ENCODE peak calls at places on chromosomes 2 and 18, in five cellular contexts. Y, K, U, C and I are unnamed samples.

GRCh38 chr18:37294951-37295350 is 270.6 kb downstream of the CELF4 start:
- DNase-seq in Y (no peak), K (no peak), U (no peak), C (peak; percentile 66), I (no peak)

GRCh38 chr2:179125404-179125803 is 75.5 kb upstream of the CCDC141 start:
- DNase-seq in Y (no peak), K (no peak), U (no peak), C (no peak), I (no peak)

GRCh38 chr2:218347172-218347571 is 9.5 kb upstream of the CATIP start:
- DNase-seq in Y (no peak), K (no peak), U (no peak), C (no peak), I (no peak)

GRCh38 chr18:34357944-34358580 is 133.3 kb upstream of the NOL4 start:
- DNase-seq in Y (no peak), K (no peak), U (no peak), C (no peak), I (no peak)

GRCh38 chr2:134491796-134492441 is 226.9 kb downstream of the TMEM163 start:
- DNase-seq in Y (peak; percentile 23), K (no peak), U (no peak), C (no peak), I (peak; percentile 65)

GRCh38 chr2:217069263-217070042 is 209.6 kb upstream of the TNP1 start:
- DNase-seq in Y (no peak), K (peak; percentile 36), U (no peak), C (no peak), I (no peak)

GRCh38 chr2:157257312-157258252 is at the start of gene GALNT5:
- DNase-seq in Y (peak; percentile 3), K (peak; percentile 74), U (no peak), C (peak; percentile 91), I (no peak)

GRCh38 chr18:7878265-7879173 is 311.4 kb downstream of the PTPRM start:
- DNase-seq in Y (no peak), K (no peak), U (no peak), C (no peak), I (no peak)

GRCh38 chr2:104502904-104503303 is 351.0 kb upstream of the POU3F3 start:
- DNase-seq in Y (no peak), K (no peak), U (no peak), C (no peak), I (no peak)

GRCh38 chr2:33607137-33607781 is 8.2 kb upstream of the FAM98A start:
- DNase-seq in Y (no peak), K (no peak), U (no peak), C (peak; percentile 30), I (no peak)

GRCh38 chr2:159108178-159108893 is 139.9 kb downstream of the TANC1 start:
- DNase-seq in Y (no peak), K (no peak), U (no peak), C (no peak), I (peak; percentile 46)

GRCh38 chr2:217979151-217979811 is 23.5 kb downstream of the TNS1 start:
- DNase-seq in Y (no peak), K (peak; percentile 77), U (no peak), C (no peak), I (no peak)

GRCh38 chr2:109383505-109384307 is 230.1 kb downstream of the SEPTIN10 start:
- DNase-seq in Y (no peak), K (no peak), U (no peak), C (no peak), I (no peak)

GRCh38 chr2:144320491-144320890 is 199.4 kb downstream of the ZEB2 start:
- DNase-seq in Y (no peak), K (peak; percentile 28), U (no peak), C (no peak), I (no peak)

GRCh38 chr2:43831438-43832294 is 7.0 kb downstream of the ABCG5 start:
- DNase-seq in Y (no peak), K (no peak), U (no peak), C (no peak), I (peak; percentile 77)

GRCh38 chr2:96131152-96131817 is 7.0 kb downstream of the ASTL start:
- DNase-seq in Y (no peak), K (no peak), U (no peak), C (no peak), I (no peak)

GRCh38 chr18:23134780-23135678 is at the start of gene CABLES1:
- DNase-seq in Y (peak; percentile 54), K (peak; percentile 59), U (no peak), C (no peak), I (peak; percentile 85)

GRCh38 chr18:24530630-24531111 is 70.2 kb downstream of the HRH4 start:
- DNase-seq in Y (no peak), K (peak; percentile 56), U (no peak), C (peak; percentile 14), I (no peak)

GRCh38 chr2:60028819-60029218 is 524.6 kb downstream of the BCL11A start:
- DNase-seq in Y (no peak), K (no peak), U (no peak), C (no peak), I (no peak)

GRCh38 chr2:45074713-45075112 is 65.5 kb upstream of the SIX2 start:
- DNase-seq in Y (no peak), K (no peak), U (no peak), C (no peak), I (no peak)

GRCh38 chr2:13006829-13007715 is 290.3 kb downstream of the TRIB2 start:
- DNase-seq in Y (peak; percentile 41), K (peak; percentile 65), U (no peak), C (peak; percentile 84), I (peak; percentile 73)

GRCh38 chr18:76943542-76944339 is 121.4 kb downstream of the ZNF236 start:
- DNase-seq in Y (no peak), K (peak; percentile 85), U (no peak), C (no peak), I (no peak)

GRCh38 chr2:226802573-226802972 is 3.0 kb upstream of the IRS1 start:
- DNase-seq in Y (no peak), K (peak; percentile 92), U (no peak), C (peak; percentile 71), I (peak; percentile 48)

GRCh38 chr2:127149384-127149783 is 42.4 kb upstream of the BIN1 start:
- DNase-seq in Y (peak; percentile 30), K (peak; percentile 96), U (no peak), C (no peak), I (no peak)

GRCh38 chr2:101972621-101973434 is 18.9 kb upstream of the IL1R2 start:
- DNase-seq in Y (no peak), K (peak; percentile 76), U (no peak), C (no peak), I (no peak)

GRCh38 chr18:79394438-79395307 is 1.1 kb upstream of the NFATC1 start:
- DNase-seq in Y (no peak), K (peak; percentile 49), U (no peak), C (peak; percentile 30), I (no peak)

GRCh38 chr2:138201326-138201725 is 237.1 kb downstream of the HNMT start:
- DNase-seq in Y (no peak), K (peak; percentile 10), U (no peak), C (no peak), I (no peak)

GRCh38 chr2:124533226-124533954 is 508.3 kb downstream of the CNTNAP5 start:
- DNase-seq in Y (no peak), K (no peak), U (no peak), C (no peak), I (no peak)

GRCh38 chr2:23585218-23585945 is 200.4 kb downstream of the KLHL29 start:
- DNase-seq in Y (no peak), K (no peak), U (no peak), C (no peak), I (no peak)
- TF ChIP-seq RCOR1 in Y (no peak), K (no peak), U (no peak), C (no peak), I (no peak)

DNA sequence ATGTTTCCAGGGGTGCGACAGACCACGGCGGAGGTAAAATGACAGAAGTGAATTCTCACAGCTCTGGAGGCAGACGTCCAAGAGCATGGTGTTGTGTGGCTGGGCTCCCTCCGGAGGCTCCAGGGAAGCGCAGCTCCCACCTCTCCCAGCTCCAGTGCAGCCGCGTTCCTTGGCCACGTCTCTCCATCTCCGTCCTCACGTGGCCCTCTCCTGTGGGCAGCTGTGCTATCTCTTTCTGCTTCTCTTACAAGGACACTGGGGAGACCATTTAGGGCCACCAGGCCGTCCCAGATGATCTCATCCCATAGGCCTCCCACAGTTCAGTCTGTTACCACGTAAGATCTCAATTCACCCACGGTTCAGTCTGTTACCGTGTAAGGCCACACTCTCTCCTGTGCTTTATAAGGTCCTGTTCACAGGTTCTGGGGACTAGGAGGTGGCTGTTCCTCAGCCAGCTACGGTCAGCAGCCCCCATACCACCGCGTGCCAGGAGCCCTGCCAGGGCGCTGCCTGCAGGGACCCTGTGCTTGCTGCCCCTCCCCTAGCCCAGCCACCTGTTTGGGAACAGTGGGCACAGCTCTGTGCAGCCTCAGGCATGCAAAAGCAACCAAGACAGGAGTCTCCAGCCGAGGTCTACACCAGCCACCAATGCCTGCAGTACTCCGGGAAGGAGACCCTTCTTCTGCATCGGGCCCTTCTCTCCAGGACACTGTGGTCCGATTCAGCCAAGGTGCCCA is 2.9 kb upstream of the MAB21L4 start:
- DNase-seq in Y (no peak), K (no peak), U (no peak), C (no peak), I (no peak)
- TF ChIP-seq RAD21 in Y (no peak), K (no peak), U (no peak), C (no peak), I (no peak)

GRCh38 chr18:11946756-11947155 is 34.6 kb upstream of the IMPA2 start:
- DNase-seq in Y (no peak), K (peak; percentile 67), U (no peak), C (peak; percentile 59), I (no peak)
- TF ChIP-seq RCOR1 in Y (no peak), K (no peak), U (no peak), C (no peak), I (no peak)

DNA sequence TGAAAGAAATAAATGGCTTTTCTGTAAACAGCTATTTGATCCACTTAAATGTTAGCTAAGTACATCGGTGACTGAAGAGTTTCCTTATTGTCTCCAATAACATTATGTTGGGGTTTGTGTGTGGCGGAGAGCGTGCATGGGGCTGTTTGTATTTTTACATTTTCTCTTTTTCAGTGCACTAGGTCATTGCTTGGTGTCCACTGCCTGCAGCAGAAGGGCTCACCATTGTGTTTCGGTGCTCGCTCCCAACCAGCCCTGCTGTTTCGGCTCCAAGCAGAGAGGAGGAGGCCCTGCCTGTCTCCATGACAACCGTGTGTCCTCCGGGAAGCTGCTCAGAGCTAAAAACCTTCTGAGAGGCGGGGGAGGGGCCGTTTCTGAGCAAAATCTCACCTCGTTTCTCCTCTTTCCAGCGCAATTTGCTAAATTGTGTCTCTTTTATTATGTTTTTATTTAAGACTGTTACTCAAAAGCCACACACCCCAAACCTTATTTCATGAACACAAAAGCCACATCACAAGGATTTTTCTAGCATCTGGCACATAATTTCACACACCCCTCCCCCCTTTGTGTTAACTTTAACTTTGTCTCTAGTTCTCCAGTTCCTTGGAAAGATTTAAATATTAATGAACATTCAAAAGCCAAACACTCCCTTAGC is 112.8 kb upstream of the SLC38A11 start:
- DNase-seq in Y (peak; percentile 43), K (peak; percentile 23), U (no peak), C (peak; percentile 26), I (peak; percentile 79)
- TF ChIP-seq RAD21 in Y (no peak), K (no peak), U (no peak), C (no peak), I (peak; percentile 11)

DNA sequence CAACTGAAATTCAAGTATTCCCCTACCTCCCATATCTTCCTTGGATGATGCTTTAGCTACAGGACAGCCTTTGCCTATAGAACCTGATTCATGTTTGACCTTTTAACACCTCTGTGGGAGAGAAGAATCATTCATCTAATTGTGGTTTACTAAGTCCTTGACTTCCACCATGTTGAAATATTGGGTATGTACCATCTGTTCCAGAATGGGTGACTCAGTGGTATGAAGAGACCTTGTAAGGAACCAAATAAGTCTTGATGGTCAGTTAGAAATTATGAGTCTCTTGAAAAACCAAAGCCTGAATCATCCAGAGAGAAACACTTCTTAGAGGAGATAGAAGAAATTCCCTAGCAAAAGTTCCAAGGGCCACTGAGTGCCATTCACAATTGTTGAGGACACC is 27.5 kb downstream of the STAMBP start:
- DNase-seq in Y (no peak), K (peak; percentile 98), U (no peak), C (no peak), I (no peak)
- TF ChIP-seq RCOR1 in Y (no peak), K (peak; percentile 94), U (no peak), C (no peak), I (no peak)